ENCODE peak calls at places on chromosomes 11 and 22, in eight cellular contexts. L, U, R, X, A, Q, E and D are unnamed samples.

GRCh38 chr11:8828055-8828454 is 82.9 kb upstream of the AKIP1 start:
- DNase-seq in L (no peak), U (no peak), R (no peak), X (no peak), A (no peak), Q (no peak), E (no peak), D (no peak)

GRCh38 chr11:64444838-64445441 is 86.0 kb downstream of the RPS6KA4 start:
- DNase-seq in L (peak; percentile 25), U (peak; percentile 16), R (peak; percentile 55), X (no peak), A (peak; percentile 36), Q (no peak), E (peak; percentile 48), D (peak; percentile 45)

GRCh38 chr11:59767212-59767611 is 12.0 kb downstream of the STX3 start:
- DNase-seq in L (peak; percentile 12), U (no peak), R (no peak), X (no peak), A (peak; percentile 13), Q (no peak), E (no peak), D (no peak)

GRCh38 chr11:34468209-34468841 is 29.6 kb downstream of the CAT start:
- DNase-seq in L (peak; percentile 45), U (peak; percentile 28), R (no peak), X (no peak), A (peak; percentile 38), Q (no peak), E (peak; percentile 43), D (peak; percentile 62)

GRCh38 chr11:44596541-44597276 is 31.2 kb downstream of the CD82 start:
- DNase-seq in L (no peak), U (no peak), R (peak; percentile 36), X (no peak), A (no peak), Q (no peak), E (no peak), D (no peak)

GRCh38 chr22:30265851-30266444 is 703 bp downstream of the OSM start:
- DNase-seq in L (no peak), U (no peak), R (no peak), X (no peak), A (peak; percentile 69), Q (no peak), E (no peak), D (no peak)

GRCh38 chr11:118068206-118068944 is 8.5 kb upstream of the TMPRSS4 start:
- DNase-seq in L (no peak), U (no peak), R (no peak), X (no peak), A (no peak), Q (no peak), E (no peak), D (no peak)

GRCh38 chr22:32005453-32005852 is 37.6 kb upstream of the SLC5A1 start:
- DNase-seq in L (peak; percentile 66), U (no peak), R (no peak), X (no peak), A (no peak), Q (no peak), E (peak; percentile 13), D (peak; percentile 41)

GRCh38 chr11:100574894-100575769 is 112.0 kb upstream of the ARHGAP42 start:
- DNase-seq in L (peak; percentile 61), U (peak; percentile 13), R (no peak), X (no peak), A (no peak), Q (no peak), E (no peak), D (no peak)

GRCh38 chr11:47104337-47104950 is 72.2 kb downstream of the ARFGAP2 start:
- DNase-seq in L (peak; percentile 46), U (no peak), R (no peak), X (no peak), A (no peak), Q (no peak), E (no peak), D (no peak)

GRCh38 chr11:16610738-16611388 is 127.6 kb upstream of the C11orf58 start:
- DNase-seq in L (no peak), U (no peak), R (no peak), X (no peak), A (no peak), Q (peak; percentile 36), E (no peak), D (no peak)

GRCh38 chr11:42410251-42410956 is 901.4 kb upstream of the API5 start:
- DNase-seq in L (no peak), U (no peak), R (no peak), X (no peak), A (no peak), Q (no peak), E (no peak), D (no peak)

GRCh38 chr11:113173023-113173594 is 141.3 kb upstream of the TTC12 start:
- DNase-seq in L (no peak), U (no peak), R (no peak), X (no peak), A (no peak), Q (no peak), E (no peak), D (no peak)

GRCh38 chr11:9462806-9463537 is 2.2 kb downstream of the ZNF143 start:
- DNase-seq in L (peak; percentile 9), U (no peak), R (no peak), X (no peak), A (no peak), Q (no peak), E (peak; percentile 26), D (no peak)

GRCh38 chr11:36818410-36818809 is 220.4 kb upstream of the RAG2 start:
- DNase-seq in L (no peak), U (peak; percentile 6), R (no peak), X (no peak), A (no peak), Q (no peak), E (no peak), D (peak; percentile 89)

GRCh38 chr11:27553186-27553585 is 46.6 kb upstream of the LIN7C start:
- DNase-seq in L (no peak), U (no peak), R (no peak), X (no peak), A (no peak), Q (no peak), E (peak; percentile 31), D (no peak)

GRCh38 chr11:116787786-116788486 is at the start of gene ZPR1:
- DNase-seq in L (peak; percentile 71), U (peak; percentile 56), R (peak; percentile 69), X (peak; percentile 84), A (peak; percentile 83), Q (no peak), E (peak; percentile 83), D (peak; percentile 80)

GRCh38 chr11:124622531-124623451 is at the start of gene TBRG1:
- DNase-seq in L (peak; percentile 95), U (peak; percentile 75), R (peak; percentile 83), X (peak; percentile 86), A (peak; percentile 89), Q (peak; percentile 83), E (peak; percentile 85), D (peak; percentile 67)

GRCh38 chr11:65594991-65595920 is at the start of gene KCNK7:
- DNase-seq in L (no peak), U (no peak), R (no peak), X (no peak), A (no peak), Q (no peak), E (no peak), D (no peak)

GRCh38 chr22:46738961-46739870 is 1.2 kb upstream of the CERK start:
- DNase-seq in L (peak; percentile 51), U (peak; percentile 81), R (peak; percentile 84), X (peak; percentile 55), A (peak; percentile 75), Q (peak; percentile 86), E (peak; percentile 79), D (peak; percentile 88)

DNA sequence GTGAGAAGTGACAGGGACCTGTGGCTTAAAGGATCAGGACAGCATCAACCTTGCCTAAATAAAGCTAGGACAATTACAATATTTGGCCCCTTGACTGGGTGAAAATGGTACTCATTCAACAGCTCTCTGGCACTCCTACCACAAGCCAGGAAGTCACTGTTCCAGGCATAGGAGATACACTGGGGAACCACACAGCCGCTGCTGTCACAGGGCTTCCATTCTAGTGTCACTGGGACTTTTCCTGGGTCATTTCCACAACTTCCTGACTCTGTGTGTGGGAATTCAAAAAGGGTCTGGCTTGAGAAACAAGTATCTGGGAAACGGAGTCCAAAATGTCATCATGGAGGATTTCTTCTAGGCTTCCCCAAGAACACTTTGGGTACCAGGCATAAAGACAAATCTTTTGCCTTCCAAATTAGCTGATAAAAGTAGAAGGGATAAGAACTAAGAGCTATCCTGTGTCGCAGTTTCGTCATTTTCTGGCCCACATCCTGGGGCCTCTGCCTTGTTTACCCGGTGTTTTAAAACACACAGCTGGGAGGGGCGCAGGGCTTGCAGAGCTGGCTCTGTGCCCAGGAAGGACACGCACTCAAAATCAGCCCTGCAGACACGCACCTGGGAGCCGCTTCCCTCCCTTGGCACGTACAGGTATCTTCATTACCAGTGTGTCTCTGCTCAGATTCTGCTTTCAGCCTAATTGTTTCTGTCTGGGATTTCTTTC is 38.0 kb downstream of the TMEM45B start:
- DNase-seq in L (peak; percentile 58), U (no peak), R (peak; percentile 19), X (peak; percentile 27), A (peak; percentile 82), Q (peak; percentile 94), E (peak; percentile 74), D (peak; percentile 74)
- TF ChIP-seq CTCF in L (no peak), U (no peak), R (no peak), X (no peak), A (no peak), Q (no peak), E (no peak), D (no peak)

GRCh38 chr11:75574698-75575265 is 12.7 kb downstream of the SERPINH1 start:
- DNase-seq in L (no peak), U (no peak), R (no peak), X (no peak), A (no peak), Q (no peak), E (no peak), D (no peak)
- TF ChIP-seq CTCF in L (peak; percentile 41), U (peak; percentile 10), R (peak; percentile 24), X (no peak), A (no peak), Q (no peak), E (no peak), D (no peak)

DNA sequence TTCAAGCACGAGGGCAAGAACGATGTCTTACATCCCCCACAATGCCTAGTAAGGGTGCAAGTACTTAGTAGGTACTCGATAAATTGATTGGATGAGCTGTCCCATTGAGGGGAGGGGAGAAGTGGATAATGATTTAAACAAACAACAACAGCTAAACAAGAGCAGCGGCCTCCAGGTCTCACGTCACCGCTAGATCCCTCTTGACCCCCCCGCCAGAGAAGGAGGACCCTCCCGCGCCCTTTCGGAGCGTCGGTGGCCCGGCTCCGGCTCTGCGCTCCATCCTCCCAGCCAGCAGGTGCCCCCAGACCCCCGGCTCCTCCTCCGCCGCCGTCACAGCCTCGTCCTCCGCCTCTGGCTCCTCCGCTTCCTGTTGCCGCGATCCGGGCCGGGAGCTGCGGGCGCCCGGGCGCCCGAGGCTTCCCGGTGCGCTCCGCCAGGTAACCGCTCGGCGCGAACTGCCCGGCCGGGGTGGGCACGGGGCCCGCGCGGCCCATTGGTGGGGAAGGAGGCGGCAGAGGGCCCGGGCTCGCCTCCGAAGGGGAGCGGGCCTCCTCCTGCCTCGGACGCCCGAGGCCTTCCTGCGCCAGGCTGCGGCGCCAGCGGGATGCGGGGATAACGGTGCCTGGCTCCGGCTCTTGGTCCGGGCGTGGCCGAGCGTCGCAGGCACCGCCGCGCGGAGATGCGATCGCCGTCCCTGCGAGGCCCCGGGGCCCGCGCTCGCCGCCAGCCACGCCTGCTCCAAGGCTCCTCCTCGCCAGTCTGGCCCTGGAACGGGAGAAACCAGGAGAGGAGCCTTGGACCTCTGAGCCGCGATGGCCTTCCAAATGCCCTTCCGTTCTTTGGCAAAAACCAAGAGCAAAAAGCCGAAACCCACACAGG is at the start of gene TLCD5:
- DNase-seq in L (peak; percentile 70), U (peak; percentile 54), R (no peak), X (peak; percentile 63), A (peak; percentile 68), Q (no peak), E (no peak), D (peak; percentile 71)
- TF ChIP-seq CTCF in L (no peak), U (peak; percentile 19), R (no peak), X (no peak), A (no peak), Q (peak; percentile 56), E (peak; percentile 19), D (no peak)

GRCh38 chr22:37898441-37899181 is 7.5 kb upstream of the MICALL1 start:
- DNase-seq in L (peak; percentile 38), U (no peak), R (no peak), X (no peak), A (peak; percentile 85), Q (peak; percentile 97), E (peak; percentile 61), D (peak; percentile 94)
- TF ChIP-seq CTCF in L (no peak), U (no peak), R (no peak), X (no peak), A (no peak), Q (no peak), E (no peak), D (no peak)